ENCODE peak calls at places on chromosomes 2 and 18, in seven cellular contexts. R is PC-9, K is fibroblast of pulmonary artery, P is stomach, F is D721Med, A is tibial nerve, Y is AG10803. Z is an unnamed sample.

GRCh38 chr18:44839239-44839666 is 158.6 kb downstream of the SETBP1 start:
- DNase-seq in R (peak), K (peak), P (peak), F (no peak), A (peak), Y (peak), Z (peak)

GRCh38 chr2:195382186-195382585 is 274.8 kb upstream of the SLC39A10 start:
- DNase-seq in R (no peak), K (no peak), P (no peak), F (no peak), A (no peak), Y (no peak), Z (no peak)

GRCh38 chr18:14945984-14946383 is 198.0 kb downstream of the ANKRD30B start:
- DNase-seq in R (no peak), K (no peak), P (no peak), F (no peak), A (no peak), Y (no peak), Z (no peak)

GRCh38 chr2:88307817-88308216 is 137.7 kb downstream of the THNSL2 start:
- DNase-seq in R (peak), K (no peak), P (no peak), F (no peak), A (no peak), Y (peak), Z (peak)

GRCh38 chr2:138274421-138275291 is 226.9 kb upstream of the SPOPL start:
- DNase-seq in R (no peak), K (no peak), P (no peak), F (no peak), A (no peak), Y (peak), Z (no peak)

GRCh38 chr2:152247337-152247695 is 71.8 kb upstream of the STAM2 start:
- DNase-seq in R (no peak), K (no peak), P (no peak), F (no peak), A (no peak), Y (peak), Z (no peak)

GRCh38 chr2:12428786-12429185 is 287.9 kb upstream of the TRIB2 start:
- DNase-seq in R (no peak), K (no peak), P (no peak), F (no peak), A (no peak), Y (no peak), Z (no peak)

GRCh38 chr2:36589230-36589630 is 8.7 kb downstream of the FEZ2 start:
- DNase-seq in R (no peak), K (no peak), P (no peak), F (no peak), A (no peak), Y (no peak), Z (no peak)

GRCh38 chr18:12862467-12862866 is 21.6 kb downstream of the PTPN2 start:
- DNase-seq in R (peak), K (no peak), P (peak), F (no peak), A (no peak), Y (no peak), Z (no peak)

GRCh38 chr2:29423267-29423666 is 308.1 kb downstream of the CLIP4 start:
- DNase-seq in R (no peak), K (no peak), P (no peak), F (no peak), A (no peak), Y (no peak), Z (no peak)

GRCh38 chr18:51522821-51523220 is 325.3 kb upstream of the MEX3C start:
- DNase-seq in R (no peak), K (peak), P (no peak), F (no peak), A (no peak), Y (no peak), Z (no peak)

GRCh38 chr2:30073523-30073922 is 73.3 kb upstream of the YPEL5 start:
- DNase-seq in R (no peak), K (no peak), P (no peak), F (no peak), A (no peak), Y (no peak), Z (no peak)

GRCh38 chr18:9708057-9708881 is at the start of gene RAB31:
- DNase-seq in R (peak), K (peak), P (peak), F (no peak), A (peak), Y (peak), Z (peak)

GRCh38 chr2:200089756-200090109 is 134.4 kb downstream of the MAIP1 start:
- DNase-seq in R (no peak), K (no peak), P (no peak), F (no peak), A (no peak), Y (no peak), Z (no peak)

GRCh38 chr2:226767056-226767813 is 32.4 kb downstream of the IRS1 start:
- DNase-seq in R (no peak), K (no peak), P (peak), F (no peak), A (no peak), Y (no peak), Z (no peak)

GRCh38 chr18:11859903-11860407 is 8.7 kb downstream of the CHMP1B start:
- DNase-seq in R (peak), K (peak), P (no peak), F (no peak), A (no peak), Y (peak), Z (no peak)

GRCh38 chr2:33023732-33024301 is 77.1 kb downstream of the LTBP1 start:
- DNase-seq in R (no peak), K (peak), P (no peak), F (no peak), A (no peak), Y (no peak), Z (no peak)

GRCh38 chr18:33578371-33579146 is 540 bp downstream of the ASXL3 start:
- DNase-seq in R (no peak), K (no peak), P (peak), F (no peak), A (no peak), Y (no peak), Z (peak)

GRCh38 chr2:163455815-163456214 is 280.0 kb downstream of the FIGN start:
- DNase-seq in R (no peak), K (no peak), P (no peak), F (no peak), A (no peak), Y (no peak), Z (peak)

GRCh38 chr2:73020657-73021370 is 50.7 kb downstream of the SFXN5 start:
- DNase-seq in R (no peak), K (peak), P (peak), F (no peak), A (no peak), Y (peak), Z (no peak)

GRCh38 chr2:45647986-45648520 is 3.4 kb upstream of the PRKCE start:
- DNase-seq in R (no peak), K (no peak), P (no peak), F (no peak), A (no peak), Y (peak), Z (no peak)

GRCh38 chr2:45650851-45651414 is 542 bp upstream of the PRKCE start:
- DNase-seq in R (peak), K (peak), P (peak), F (peak), A (peak), Y (peak), Z (peak)

GRCh38 chr2:45651415-45652089 is at the start of gene PRKCE:
- DNase-seq in R (peak), K (no peak), P (peak), F (no peak), A (peak), Y (peak), Z (peak)

GRCh38 chr2:45649855-45650806 is 1.3 kb upstream of the PRKCE start:
- DNase-seq in R (peak), K (peak), P (peak), F (peak), A (peak), Y (peak), Z (peak)

DNA sequence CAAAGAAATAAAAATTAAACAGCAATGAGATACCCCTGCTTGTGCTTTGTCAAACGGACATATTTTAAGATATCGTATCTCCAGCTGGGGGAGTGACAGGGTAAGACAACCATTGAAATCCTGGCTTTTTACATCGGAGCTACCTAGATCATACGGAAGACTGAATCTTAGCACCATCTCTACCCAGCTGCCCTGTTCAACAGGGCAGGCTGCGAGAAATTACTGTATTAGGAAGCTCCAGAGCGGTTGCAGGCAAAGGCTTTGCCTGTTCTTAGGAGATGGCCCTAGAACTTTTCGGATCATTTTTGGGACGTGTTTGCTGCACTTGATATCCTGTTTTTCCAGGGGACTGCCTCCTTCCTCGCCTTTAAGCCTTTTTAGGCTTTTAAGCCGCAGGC is 2.0 kb upstream of the PRKCE start:
- DNase-seq in R (no peak), K (no peak), P (no peak), F (no peak), A (no peak), Y (peak), Z (peak)
- TF ChIP-seq CTCF in R (no peak), K (no peak), P (no peak), F (no peak), A (no peak), Y (peak), Z (no peak)

GRCh38 chr2:191574232-191574631 is 103.7 kb upstream of the NABP1 start:
- DNase-seq in R (no peak), K (no peak), P (no peak), F (no peak), A (no peak), Y (peak), Z (no peak)

GRCh38 chr2:191569025-191569424 is 108.9 kb upstream of the NABP1 start:
- DNase-seq in R (no peak), K (no peak), P (no peak), F (no peak), A (no peak), Y (no peak), Z (no peak)

GRCh38 chr2:191573216-191573615 is 104.7 kb upstream of the NABP1 start:
- DNase-seq in R (no peak), K (no peak), P (no peak), F (no peak), A (no peak), Y (no peak), Z (no peak)

GRCh38 chr2:191572319-191572718 is 105.6 kb upstream of the NABP1 start:
- DNase-seq in R (no peak), K (no peak), P (no peak), F (no peak), A (no peak), Y (no peak), Z (no peak)

DNA sequence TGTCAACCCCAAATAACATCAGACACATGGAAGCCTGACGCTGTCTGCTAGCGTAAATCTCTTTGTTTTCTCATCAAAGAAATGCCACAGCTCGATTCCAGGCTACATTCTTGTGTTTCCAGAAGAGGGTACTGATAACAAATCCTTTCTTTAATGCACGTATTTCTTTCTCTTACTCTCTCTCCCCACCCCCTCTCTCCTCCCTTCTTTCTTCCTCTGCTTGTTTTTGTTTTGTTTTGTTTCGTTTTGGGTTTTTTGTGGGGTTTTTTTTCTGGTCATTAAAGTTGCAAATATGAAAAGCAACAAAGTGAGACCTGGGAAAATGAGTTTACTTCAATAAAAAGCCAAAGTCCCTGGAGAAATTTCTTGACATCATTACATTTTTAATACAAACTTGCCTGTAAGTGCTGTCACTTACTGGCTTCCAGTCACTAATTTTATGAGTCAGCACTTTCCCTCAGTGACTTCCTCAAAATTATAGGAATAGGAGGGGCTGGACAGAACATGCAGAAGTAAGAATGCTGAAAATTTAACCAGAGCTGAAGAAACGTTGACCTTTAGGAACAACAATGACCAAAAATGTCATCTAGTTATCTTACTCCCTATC is 106.7 kb upstream of the NABP1 start:
- DNase-seq in R (no peak), K (peak), P (no peak), F (no peak), A (no peak), Y (peak), Z (peak)
- TF ChIP-seq CTCF in R (no peak), K (peak), P (peak), F (peak), A (peak), Y (peak), Z (peak)

DNA sequence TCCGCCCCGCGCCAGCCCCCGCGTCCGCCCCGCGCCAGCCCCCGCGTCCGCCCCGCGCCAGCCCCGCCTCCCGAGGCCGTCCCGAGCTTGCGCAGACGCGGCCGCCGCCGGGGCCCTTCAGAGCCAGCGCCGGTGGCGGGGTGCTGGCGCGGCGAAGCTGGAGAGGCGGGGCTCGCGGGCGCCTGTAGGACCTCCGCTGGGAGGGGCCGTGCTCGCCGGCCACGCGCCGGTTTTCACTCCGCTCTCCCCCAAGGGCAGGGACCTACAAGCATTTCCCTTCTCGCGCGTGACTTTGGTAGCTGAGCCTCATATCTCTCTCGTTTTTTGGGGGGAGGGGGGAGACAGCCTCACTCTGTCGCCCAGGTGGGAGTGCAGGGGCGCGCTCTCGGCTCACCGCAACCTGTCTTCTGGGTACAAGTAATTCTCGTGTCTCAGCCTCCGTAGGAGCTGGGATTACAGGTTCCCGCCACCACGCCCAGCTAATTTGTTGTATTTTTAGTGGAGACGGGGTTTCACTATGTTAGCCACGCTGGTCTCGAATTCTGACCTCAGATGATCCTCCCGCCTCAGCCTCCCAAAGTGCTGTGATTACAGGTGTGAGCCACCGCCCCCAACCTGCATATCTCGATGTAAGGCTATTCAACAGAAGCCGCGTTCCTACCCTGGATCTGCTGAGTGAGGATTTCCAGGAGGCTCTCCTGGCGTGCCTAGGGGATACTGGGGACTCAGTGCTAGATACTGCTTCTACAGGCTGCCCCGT is at the start of gene ZNF514:
- DNase-seq in R (peak), K (peak), P (peak), F (peak), A (peak), Y (peak), Z (peak)
- TF ChIP-seq CTCF in R (no peak), K (no peak), P (no peak), F (no peak), A (no peak), Y (no peak), Z (no peak)

GRCh38 chr2:235832941-235833340 is 335.2 kb downstream of the GBX2 start:
- DNase-seq in R (no peak), K (no peak), P (no peak), F (no peak), A (no peak), Y (no peak), Z (no peak)
- TF ChIP-seq CTCF in R (no peak), K (no peak), P (no peak), F (no peak), A (no peak), Y (no peak), Z (no peak)

GRCh38 chr2:207782238-207783030 is 12.7 kb upstream of the FZD5 start:
- DNase-seq in R (no peak), K (no peak), P (peak), F (no peak), A (no peak), Y (no peak), Z (no peak)
- TF ChIP-seq CTCF in R (no peak), K (no peak), P (no peak), F (no peak), A (no peak), Y (no peak), Z (no peak)

Z was measured in GM20000.